ENCODE peak calls at places on chromosomes 16 and 17, in four cellular contexts. R is esophagus muscularis mucosa, M is HL-60, K is upper lobe of left lung. A is an unnamed sample.

GRCh38 chr16:68290455-68290854 is 20.3 kb downstream of the SLC7A6OS start:
- DNase-seq in R (no peak), M (no peak), K (no peak), A (no peak)

GRCh38 chr16:180921-181667 is 835 bp downstream of the HBQ1 start:
- DNase-seq in R (no peak), M (peak), K (peak), A (peak)

GRCh38 chr17:72287586-72287985 is 166.8 kb downstream of the SOX9 start:
- DNase-seq in M (no peak), R (no peak), K (no peak), A (no peak)

GRCh38 chr16:49958474-49958873 is 66.6 kb upstream of the CNEP1R1 start:
- DNase-seq in R (no peak), K (no peak), M (no peak), A (no peak)

GRCh38 chr16:73636196-73636595 is 588.3 kb upstream of the ZFHX3 start:
- DNase-seq in R (no peak), M (no peak), K (no peak), A (no peak)

GRCh38 chr17:48492401-48493298 is 38.2 kb downstream of the HOXB1 start:
- DNase-seq in K (peak), R (no peak), M (no peak), A (peak)

GRCh38 chr16:54787045-54787444 is 143.6 kb upstream of the IRX5 start:
- DNase-seq in K (no peak), M (no peak), R (no peak), A (no peak)

GRCh38 chr16:84973226-84973625 is 38.1 kb downstream of the ZDHHC7 start:
- DNase-seq in M (no peak), K (no peak), R (no peak), A (no peak)

GRCh38 chr17:33324741-33325140 is 31.6 kb upstream of the ASIC2 start:
- DNase-seq in R (no peak), K (no peak), M (no peak), A (no peak)

GRCh38 chr17:17425005-17425404 is 51.8 kb upstream of the MED9 start:
- DNase-seq in R (no peak), M (no peak), K (peak), A (no peak)

GRCh38 chr16:73113326-73113720 is 65.4 kb upstream of the ZFHX3 start:
- DNase-seq in M (no peak), K (no peak), R (no peak), A (no peak)

DNA sequence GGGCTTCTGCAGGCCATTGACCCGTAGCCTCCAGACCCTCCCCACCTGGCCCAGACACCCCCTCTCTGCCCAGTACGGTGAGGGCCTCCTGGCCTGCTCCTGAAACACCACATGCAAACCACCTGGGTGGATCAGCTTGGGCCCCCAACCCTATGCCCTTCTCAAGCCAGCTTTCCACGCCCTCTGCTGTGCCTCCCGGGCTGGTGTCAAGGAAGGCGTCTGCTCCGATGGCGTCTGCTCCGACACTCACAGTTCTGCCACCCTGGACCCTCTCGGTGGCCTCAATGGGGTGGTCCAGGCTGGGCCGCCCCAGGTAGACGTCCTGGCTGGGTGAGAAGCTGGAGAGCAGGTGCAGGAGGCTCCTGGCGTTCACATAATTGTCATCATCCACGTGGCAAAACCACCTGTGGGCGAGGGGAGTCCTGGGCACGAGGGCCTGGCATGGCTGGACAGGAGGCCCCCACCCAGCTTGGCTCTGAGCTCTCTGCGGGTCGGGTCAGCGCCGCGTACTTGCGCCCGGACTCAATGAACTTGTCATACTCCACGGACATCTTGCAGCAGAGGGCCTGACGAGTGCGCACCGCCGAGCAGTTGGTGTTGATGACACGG is 1.4 kb downstream of the RFNG start:
- DNase-seq in M (no peak), R (no peak), K (peak), A (no peak)
- H3K4me3 ChIP-seq in M (no peak), R (peak), K (peak), A (no peak)

GRCh38 chr17:80068301-80069160 is 32.1 kb downstream of the CCDC40 start:
- DNase-seq in R (no peak), M (no peak), K (no peak), A (peak)

GRCh38 chr17:80070375-80071115 is 30.8 kb upstream of the GAA start:
- DNase-seq in M (no peak), K (no peak), R (no peak), A (no peak)

GRCh38 chr17:80069886-80070177 is 31.5 kb upstream of the GAA start:
- DNase-seq in K (no peak), R (no peak), M (no peak), A (no peak)

GRCh38 chr17:80067393-80067986 is 31.0 kb downstream of the CCDC40 start:
- DNase-seq in R (no peak), K (no peak), M (no peak), A (no peak)

DNA sequence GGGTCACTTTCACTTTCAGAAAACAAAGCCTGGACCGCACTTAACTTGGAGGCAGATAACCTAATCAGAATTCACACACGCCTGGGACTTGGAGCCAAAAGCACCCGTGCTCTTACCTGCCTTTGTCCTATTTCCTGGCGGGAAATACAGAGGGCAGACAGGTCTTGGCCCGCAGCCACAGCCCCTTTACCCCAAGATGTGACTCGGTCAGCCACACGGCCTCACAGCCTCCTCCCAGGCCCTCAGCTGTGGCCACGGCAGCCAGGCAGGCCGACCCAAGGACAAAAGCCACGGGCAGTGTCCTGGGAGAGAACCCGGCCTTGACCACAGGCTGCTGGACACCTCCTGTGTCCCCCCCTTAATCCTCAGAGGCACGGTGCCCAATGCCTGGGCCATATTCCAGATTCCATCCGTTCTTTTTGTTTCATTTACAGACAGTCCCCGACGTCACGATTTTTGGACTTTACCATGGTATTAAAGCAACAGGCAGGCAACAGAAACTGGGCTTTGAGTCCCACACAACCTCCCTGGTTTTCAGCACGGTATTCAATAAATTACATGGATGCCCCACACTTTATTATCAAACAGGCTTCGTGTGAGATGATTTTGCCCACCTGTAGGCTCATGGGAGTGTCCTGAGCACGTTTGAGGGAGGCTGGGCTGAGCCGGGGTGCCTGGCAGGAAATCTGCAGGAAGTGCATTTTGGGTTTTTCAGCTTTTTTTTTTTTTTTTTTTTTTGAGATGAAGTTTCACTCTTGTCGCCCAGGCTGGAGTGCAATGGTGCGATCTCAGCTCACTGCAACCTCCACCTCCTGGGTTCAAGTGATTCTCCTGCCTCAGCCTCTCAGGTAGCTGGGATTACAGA is 30.0 kb upstream of the GAA start:
- DNase-seq in M (no peak), R (no peak), K (no peak), A (peak)
- TF ChIP-seq POLR2AphosphoS5 in M (no peak), R (peak), K (no peak), A (peak)

GRCh38 chr16:8178271-8178670 is 412.0 kb downstream of the TMEM114 start:
- DNase-seq in M (no peak), K (no peak), R (no peak), A (no peak)
- H3K4me3 ChIP-seq in M (no peak), K (no peak), R (no peak), A (no peak)

GRCh38 chr16:57985204-57986121 is 14.5 kb upstream of the CNGB1 start:
- DNase-seq in R (no peak), M (no peak), K (peak), A (peak)

GRCh38 chr16:57986196-57986595 is 14.3 kb downstream of the ZNF319 start:
- DNase-seq in R (no peak), M (no peak), K (no peak), A (no peak)

GRCh38 chr16:57982345-57982744 is 11.4 kb upstream of the CNGB1 start:
- DNase-seq in M (no peak), R (no peak), K (no peak), A (no peak)

GRCh38 chr16:57987441-57988177 is 12.9 kb downstream of the ZNF319 start:
- DNase-seq in K (no peak), R (no peak), M (no peak), A (no peak)

GRCh38 chr16:57984443-57985203 is 13.7 kb upstream of the CNGB1 start:
- DNase-seq in K (peak), R (peak), M (no peak), A (peak)
- TF ChIP-seq POLR2AphosphoS5 in K (peak), R (no peak), M (no peak), A (no peak)

A was measured in endothelial cell of umbilical vein.